ENCODE peak calls at places on chromosome 7, in seven cellular contexts. One of them, this sample, is unnamed. For H3K4me1, the result is how much of the 10 kb centered on the place peaks cover.

GRCh38 chr7:102834999-102835398 is 77.8 kb upstream of the LRRC17 start:
- DNase-seq in HCT116: peak
- DNase-seq in right lobe of liver: no peak
- DNase-seq in cardiac muscle cell: no peak
- DNase-seq in lung: no peak
- DNase-seq in adrenal gland: no peak
- DNase-seq in uterus: no peak
- DNase-seq in this sample: no peak

GRCh38 chr7:72040641-72041040 is 371.5 kb downstream of the CALN1 start:
- DNase-seq in right lobe of liver: no peak
- DNase-seq in cardiac muscle cell: no peak
- DNase-seq in lung: no peak
- DNase-seq in adrenal gland: no peak
- DNase-seq in uterus: no peak
- DNase-seq in HCT116: no peak
- DNase-seq in this sample: no peak

GRCh38 chr7:39589323-39590111 is 23.3 kb downstream of the YAE1 start:
- DNase-seq in uterus: no peak
- DNase-seq in lung: no peak
- DNase-seq in adrenal gland: peak
- DNase-seq in HCT116: peak
- DNase-seq in cardiac muscle cell: peak
- DNase-seq in right lobe of liver: no peak
- DNase-seq in this sample: peak

GRCh38 chr7:40986351-40986873 is 716.5 kb downstream of the INHBA start:
- DNase-seq in HCT116: no peak
- DNase-seq in lung: no peak
- DNase-seq in cardiac muscle cell: no peak
- DNase-seq in right lobe of liver: no peak
- DNase-seq in uterus: peak
- DNase-seq in adrenal gland: no peak
- DNase-seq in this sample: no peak

GRCh38 chr7:125122225-125122624 is 192.6 kb upstream of the POT1 start:
- DNase-seq in adrenal gland: no peak
- DNase-seq in right lobe of liver: no peak
- DNase-seq in cardiac muscle cell: no peak
- DNase-seq in uterus: no peak
- DNase-seq in lung: no peak
- DNase-seq in HCT116: no peak
- DNase-seq in this sample: no peak

GRCh38 chr7:139897422-139898085 is 68.5 kb downstream of the TBXAS1 start:
- DNase-seq in adrenal gland: no peak
- DNase-seq in uterus: no peak
- DNase-seq in cardiac muscle cell: no peak
- DNase-seq in HCT116: no peak
- DNase-seq in right lobe of liver: no peak
- DNase-seq in lung: no peak
- DNase-seq in this sample: no peak

GRCh38 chr7:28748934-28749584 is 209.1 kb downstream of the TRIL start:
- DNase-seq in right lobe of liver: no peak
- DNase-seq in lung: no peak
- DNase-seq in uterus: no peak
- DNase-seq in adrenal gland: no peak
- DNase-seq in cardiac muscle cell: no peak
- DNase-seq in HCT116: peak
- DNase-seq in this sample: peak

GRCh38 chr7:30115709-30116297 is 19.0 kb upstream of the MTURN start:
- DNase-seq in lung: no peak
- DNase-seq in right lobe of liver: no peak
- DNase-seq in cardiac muscle cell: no peak
- DNase-seq in adrenal gland: no peak
- DNase-seq in HCT116: no peak
- DNase-seq in uterus: no peak
- DNase-seq in this sample: no peak

GRCh38 chr7:123431075-123431614 is 103.2 kb downstream of the IQUB start:
- DNase-seq in right lobe of liver: no peak
- DNase-seq in HCT116: peak
- DNase-seq in uterus: no peak
- DNase-seq in cardiac muscle cell: no peak
- DNase-seq in adrenal gland: no peak
- DNase-seq in lung: no peak
- DNase-seq in this sample: no peak

GRCh38 chr7:130982160-130982638 is 248.2 kb upstream of the KLF14 start:
- DNase-seq in adrenal gland: no peak
- DNase-seq in uterus: no peak
- DNase-seq in right lobe of liver: no peak
- DNase-seq in cardiac muscle cell: peak
- DNase-seq in lung: no peak
- DNase-seq in HCT116: no peak
- DNase-seq in this sample: no peak

GRCh38 chr7:77738871-77739270 is 42.6 kb downstream of the RSBN1L start:
- DNase-seq in adrenal gland: no peak
- DNase-seq in lung: no peak
- DNase-seq in HCT116: no peak
- DNase-seq in right lobe of liver: no peak
- DNase-seq in uterus: no peak
- DNase-seq in cardiac muscle cell: no peak
- DNase-seq in this sample: no peak

GRCh38 chr7:39732837-39733804 is 109.7 kb downstream of the RALA start:
- DNase-seq in uterus: peak
- DNase-seq in HCT116: peak
- DNase-seq in adrenal gland: peak
- DNase-seq in cardiac muscle cell: peak
- DNase-seq in right lobe of liver: peak
- DNase-seq in lung: peak
- DNase-seq in this sample: peak

GRCh38 chr7:70570029-70570428 is 561.9 kb upstream of the GALNT17 start:
- DNase-seq in right lobe of liver: no peak
- DNase-seq in HCT116: no peak
- DNase-seq in cardiac muscle cell: no peak
- DNase-seq in uterus: no peak
- DNase-seq in adrenal gland: no peak
- DNase-seq in lung: no peak
- DNase-seq in this sample: no peak

GRCh38 chr7:26044320-26044719 is 107.7 kb upstream of the NFE2L3 start:
- DNase-seq in uterus: no peak
- DNase-seq in right lobe of liver: no peak
- DNase-seq in HCT116: no peak
- DNase-seq in adrenal gland: no peak
- DNase-seq in cardiac muscle cell: no peak
- DNase-seq in lung: no peak
- DNase-seq in this sample: no peak

GRCh38 chr7:148153611-148154010 is 437.0 kb upstream of the C7orf33 start:
- DNase-seq in adrenal gland: peak
- DNase-seq in cardiac muscle cell: peak
- DNase-seq in right lobe of liver: peak
- DNase-seq in uterus: peak
- DNase-seq in lung: peak
- DNase-seq in HCT116: no peak
- DNase-seq in this sample: no peak

GRCh38 chr7:33735403-33735802 is 169.9 kb upstream of the BMPER start:
- DNase-seq in lung: no peak
- DNase-seq in cardiac muscle cell: no peak
- DNase-seq in adrenal gland: no peak
- DNase-seq in HCT116: no peak
- DNase-seq in right lobe of liver: no peak
- DNase-seq in uterus: no peak
- DNase-seq in this sample: no peak

GRCh38 chr7:67716729-67717128 is 720.1 kb downstream of the TYW1 start:
- DNase-seq in right lobe of liver: no peak
- DNase-seq in cardiac muscle cell: no peak
- DNase-seq in adrenal gland: no peak
- DNase-seq in HCT116: no peak
- DNase-seq in uterus: no peak
- DNase-seq in lung: no peak
- DNase-seq in this sample: no peak

GRCh38 chr7:70032673-70033072 is 434.4 kb downstream of the AUTS2 start:
- DNase-seq in lung: no peak
- DNase-seq in uterus: no peak
- DNase-seq in HCT116: no peak
- DNase-seq in right lobe of liver: no peak
- DNase-seq in adrenal gland: no peak
- DNase-seq in cardiac muscle cell: no peak
- DNase-seq in this sample: no peak

GRCh38 chr7:79430391-79430790 is 23.1 kb downstream of the MAGI2 start:
- DNase-seq in uterus: no peak
- DNase-seq in right lobe of liver: no peak
- DNase-seq in lung: no peak
- DNase-seq in cardiac muscle cell: no peak
- DNase-seq in HCT116: no peak
- DNase-seq in adrenal gland: no peak
- DNase-seq in this sample: no peak

GRCh38 chr7:22140597-22140996 is 194.9 kb upstream of the CDCA7L start:
- DNase-seq in HCT116: no peak
- DNase-seq in uterus: no peak
- DNase-seq in adrenal gland: no peak
- DNase-seq in lung: no peak
- DNase-seq in cardiac muscle cell: peak
- DNase-seq in right lobe of liver: no peak
- DNase-seq in this sample: no peak

GRCh38 chr7:158772916-158773315 is 56.4 kb downstream of the ESYT2 start:
- DNase-seq in uterus: no peak
- DNase-seq in right lobe of liver: no peak
- DNase-seq in cardiac muscle cell: no peak
- DNase-seq in HCT116: no peak
- DNase-seq in lung: no peak
- DNase-seq in adrenal gland: no peak
- DNase-seq in this sample: no peak
- TF ChIP-seq CTCF in uterus: no peak
- TF ChIP-seq CTCF in right lobe of liver: no peak
- TF ChIP-seq CTCF in cardiac muscle cell: no peak
- TF ChIP-seq CTCF in HCT116: no peak
- TF ChIP-seq CTCF in lung: no peak
- TF ChIP-seq CTCF in adrenal gland: no peak
- TF ChIP-seq CTCF in this sample: no peak

GRCh38 chr7:116213361-116214155 is 3.2 kb downstream of the TES start:
- DNase-seq in adrenal gland: no peak
- DNase-seq in HCT116: no peak
- DNase-seq in cardiac muscle cell: no peak
- DNase-seq in uterus: no peak
- DNase-seq in lung: no peak
- DNase-seq in right lobe of liver: no peak
- DNase-seq in this sample: no peak

GRCh38 chr7:116216956-116217570 is 6.7 kb downstream of the TES start:
- DNase-seq in cardiac muscle cell: no peak
- DNase-seq in HCT116: no peak
- DNase-seq in lung: no peak
- DNase-seq in uterus: no peak
- DNase-seq in adrenal gland: no peak
- DNase-seq in right lobe of liver: no peak
- DNase-seq in this sample: no peak

GRCh38 chr7:116212859-116213258 is 2.5 kb downstream of the TES start:
- DNase-seq in right lobe of liver: no peak
- DNase-seq in adrenal gland: no peak
- DNase-seq in cardiac muscle cell: no peak
- DNase-seq in HCT116: no peak
- DNase-seq in uterus: no peak
- DNase-seq in lung: no peak
- DNase-seq in this sample: no peak

GRCh38 chr7:116215550-116215949 is 5.2 kb downstream of the TES start:
- DNase-seq in cardiac muscle cell: no peak
- DNase-seq in adrenal gland: no peak
- DNase-seq in uterus: no peak
- DNase-seq in HCT116: no peak
- DNase-seq in right lobe of liver: no peak
- DNase-seq in lung: no peak
- DNase-seq in this sample: no peak

DNA sequence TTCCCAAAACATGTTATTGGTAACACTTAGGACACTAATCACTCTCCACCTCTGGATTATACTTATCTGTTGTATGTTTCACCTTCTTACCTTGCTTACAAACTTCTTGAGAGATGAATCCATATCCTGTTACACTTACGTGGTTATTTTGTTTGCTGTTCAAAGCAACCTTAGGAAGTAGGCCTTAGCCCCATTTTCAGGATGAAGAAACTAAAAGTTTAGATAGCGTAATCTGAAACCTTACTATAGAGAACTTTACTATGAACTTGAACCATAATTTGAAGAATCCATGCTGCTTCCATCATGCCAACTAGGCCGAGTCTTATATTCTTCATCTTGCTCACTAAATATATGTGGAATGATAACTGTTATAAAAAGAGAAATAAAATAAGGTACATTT is 4.6 kb downstream of the TES start:
- DNase-seq in lung: no peak
- DNase-seq in uterus: no peak
- DNase-seq in HCT116: no peak
- DNase-seq in adrenal gland: no peak
- DNase-seq in cardiac muscle cell: no peak
- DNase-seq in right lobe of liver: no peak
- DNase-seq in this sample: no peak
- H3K4me1 ChIP-seq in lung: under half
- H3K4me1 ChIP-seq in uterus: under half
- H3K4me1 ChIP-seq in HCT116: half or more
- H3K4me1 ChIP-seq in adrenal gland: under half
- H3K4me1 ChIP-seq in cardiac muscle cell: under half
- H3K4me1 ChIP-seq in right lobe of liver: under half
- H3K4me1 ChIP-seq in this sample: half or more

DNA sequence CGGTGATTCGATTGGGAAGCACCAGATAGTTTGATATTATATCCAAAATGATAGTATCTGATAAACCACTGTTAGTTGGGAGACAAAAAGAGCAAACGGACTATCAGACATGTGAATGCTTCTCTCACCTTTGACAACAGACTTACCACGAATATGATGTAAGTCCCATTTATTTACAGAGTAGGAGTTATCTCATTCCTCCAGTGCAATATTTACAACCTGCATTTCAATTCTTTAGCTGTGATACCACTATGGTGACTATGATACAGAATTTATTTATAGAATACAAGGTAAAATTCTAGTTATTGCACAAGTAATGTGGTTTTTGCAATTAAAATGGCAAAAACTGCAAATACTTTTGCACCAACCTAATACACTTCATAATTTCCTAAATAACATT is 61.6 kb downstream of the ESYT2 start:
- DNase-seq in right lobe of liver: no peak
- DNase-seq in adrenal gland: no peak
- DNase-seq in HCT116: no peak
- DNase-seq in lung: no peak
- DNase-seq in cardiac muscle cell: no peak
- DNase-seq in uterus: no peak
- DNase-seq in this sample: no peak
- TF ChIP-seq CTCF in right lobe of liver: no peak
- TF ChIP-seq CTCF in adrenal gland: no peak
- TF ChIP-seq CTCF in HCT116: no peak
- TF ChIP-seq CTCF in lung: no peak
- TF ChIP-seq CTCF in cardiac muscle cell: no peak
- TF ChIP-seq CTCF in uterus: no peak
- TF ChIP-seq CTCF in this sample: no peak

GRCh38 chr7:80724249-80724871 is 85.9 kb downstream of the CD36 start:
- DNase-seq in cardiac muscle cell: peak
- DNase-seq in lung: no peak
- DNase-seq in uterus: no peak
- DNase-seq in adrenal gland: no peak
- DNase-seq in right lobe of liver: no peak
- DNase-seq in HCT116: no peak
- DNase-seq in this sample: no peak
- H3K4me1 ChIP-seq in cardiac muscle cell: under half
- H3K4me1 ChIP-seq in lung: under half
- H3K4me1 ChIP-seq in uterus: under half
- H3K4me1 ChIP-seq in adrenal gland: under half
- H3K4me1 ChIP-seq in right lobe of liver: under half
- H3K4me1 ChIP-seq in HCT116: under half
- H3K4me1 ChIP-seq in this sample: under half